ENCODE peak calls at places on chromosomes 5 and 9, in four cellular contexts. L is WTC11; I is SK-N-SH treated with all-trans-retinoic acid at 6 μM for 48 hours; N is naive thymus-derived CD8-positive, alpha-beta T cell. U is an unnamed sample.

GRCh38 chr5:154940375-154940771 is 500 bp upstream of the MRPL22 start:
- ATAC-seq in L (no peak), I (no peak), N (no peak), U (no peak)

GRCh38 chr9:132372177-132373095 is 17.6 kb upstream of the SETX start:
- ATAC-seq in L (peak), I (peak), N (no peak), U (no peak)

GRCh38 chr5:158812381-158812780 is 287.3 kb downstream of the EBF1 start:
- ATAC-seq in L (peak), I (no peak), N (peak), U (peak)

GRCh38 chr5:175853573-175854230 is 17.7 kb upstream of the CPLX2 start:
- ATAC-seq in L (no peak), I (no peak), N (no peak), U (no peak)

GRCh38 chr9:123275381-123275780 is 7.0 kb upstream of the STRBP start:
- ATAC-seq in L (peak), I (no peak), N (no peak), U (no peak)

GRCh38 chr5:39025456-39025855 is 48.7 kb downstream of the RICTOR start:
- ATAC-seq in L (no peak), I (no peak), N (no peak), U (no peak)

GRCh38 chr5:35183243-35183955 is 46.9 kb downstream of the PRLR start:
- ATAC-seq in L (peak), I (peak), N (no peak), U (no peak)

GRCh38 chr5:14399054-14399657 is 182.4 kb upstream of the OTULINL start:
- ATAC-seq in L (peak), I (peak), N (peak), U (no peak)

GRCh38 chr9:123960965-123961364 is 31.0 kb upstream of the DENND1A start:
- ATAC-seq in L (peak), I (no peak), N (no peak), U (no peak)

GRCh38 chr5:252546-252945 is 18.9 kb upstream of the PDCD6 start:
- ATAC-seq in L (no peak), I (no peak), N (no peak), U (no peak)

GRCh38 chr5:35618297-35618636 is 604 bp downstream of the SPEF2 start:
- ATAC-seq in L (no peak), I (peak), N (no peak), U (no peak)

GRCh38 chr5:178272591-178272990 is 40.0 kb upstream of the PHYKPL start:
- ATAC-seq in L (no peak), I (no peak), N (no peak), U (no peak)

GRCh38 chr5:116632890-116633289 is 58.3 kb upstream of the SEMA6A start:
- ATAC-seq in L (no peak), I (no peak), N (no peak), U (no peak)

GRCh38 chr5:158464383-158464782 is 605.4 kb upstream of the CLINT1 start:
- ATAC-seq in L (no peak), I (no peak), N (no peak), U (no peak)

GRCh38 chr5:139094154-139095131 is 103.7 kb downstream of the SIL1 start:
- ATAC-seq in L (no peak), I (no peak), N (no peak), U (peak)

GRCh38 chr5:71937906-71938698 is 169.2 kb upstream of the MAP1B start:
- ATAC-seq in L (no peak), I (no peak), N (no peak), U (no peak)

GRCh38 chr9:7653262-7653661 is 146.3 kb downstream of the DMAC1 start:
- ATAC-seq in L (no peak), I (no peak), N (no peak), U (no peak)

GRCh38 chr9:85742630-85742928 is 825 bp upstream of the AGTPBP1 start:
- ATAC-seq in L (no peak), I (peak), N (no peak), U (peak)

GRCh38 chr5:10335711-10336470 is 17.6 kb upstream of the MARCHF6 start:
- ATAC-seq in L (no peak), I (no peak), N (no peak), U (no peak)

GRCh38 chr5:147504001-147504400 is 5.9 kb downstream of the DPYSL3 start:
- ATAC-seq in L (no peak), I (peak), N (no peak), U (no peak)

GRCh38 chr5:151469992-151470391 is 22.6 kb downstream of the SLC36A1 start:
- ATAC-seq in L (no peak), I (no peak), N (no peak), U (no peak)

GRCh38 chr5:126031989-126032716 is 391.1 kb upstream of the GRAMD2B start:
- ATAC-seq in L (no peak), I (peak), N (no peak), U (no peak)

GRCh38 chr5:141560725-141561483 is 57.9 kb downstream of the DIAPH1 start:
- ATAC-seq in L (peak), I (peak), N (no peak), U (no peak)

GRCh38 chr9:71747572-71747971 is 20.7 kb downstream of the CEMIP2 start:
- ATAC-seq in L (no peak), I (no peak), N (no peak), U (no peak)

GRCh38 chr5:132110930-132111329 is 37.3 kb downstream of the CSF2 start:
- ATAC-seq in L (no peak), I (no peak), N (no peak), U (no peak)

GRCh38 chr5:1161832-1162229 is 39.6 kb upstream of the SLC6A19 start:
- ATAC-seq in L (no peak), I (peak), N (no peak), U (no peak)

GRCh38 chr9:108861464-108861863 is 602 bp upstream of the ACTL7A start:
- ATAC-seq in L (no peak), I (no peak), N (no peak), U (no peak)

GRCh38 chr9:134653259-134654009 is 11.8 kb downstream of the COL5A1 start:
- ATAC-seq in L (no peak), I (no peak), N (no peak), U (no peak)

GRCh38 chr5:135231289-135231688 is 167.7 kb downstream of the MACROH2A1 start:
- ATAC-seq in L (no peak), I (no peak), N (no peak), U (no peak)

GRCh38 chr5:74953961-74954720 is 88.0 kb upstream of the FAM169A start:
- ATAC-seq in L (no peak), I (peak), N (peak), U (no peak)

GRCh38 chr5:122661496-122662180 is 113.2 kb upstream of the SNX2 start:
- ATAC-seq in L (no peak), I (no peak), N (no peak), U (no peak)

GRCh38 chr9:137000177-137000930 is 4.0 kb upstream of the CLIC3 start:
- ATAC-seq in L (no peak), I (peak), N (peak), U (peak)